ENCODE peak calls at places on chromosome X, in ten cellular contexts. R, X, K, B, O, T, M, I, N and D are unnamed samples.

GRCh38 chrX:39859991-39860861 is 237.5 kb downstream of the BCOR start:
- DNase-seq in R (peak), X (no peak), K (no peak), B (no peak), O (peak), T (no peak), M (no peak), I (peak), N (no peak), D (peak)

GRCh38 chrX:42533761-42534160 is 244.2 kb downstream of the PPP1R2C start:
- DNase-seq in R (no peak), X (no peak), K (no peak), B (no peak), O (no peak), T (no peak), M (no peak), I (no peak), N (no peak), D (no peak)

GRCh38 chrX:23773601-23774175 is 9.3 kb upstream of the SAT1 start:
- DNase-seq in R (no peak), X (no peak), K (no peak), B (no peak), O (no peak), T (no peak), M (no peak), I (no peak), N (no peak), D (no peak)

GRCh38 chrX:48835524-48836329 is at the start of gene PCSK1N:
- DNase-seq in R (peak), X (no peak), K (no peak), B (peak), O (no peak), T (no peak), M (no peak), I (no peak), N (no peak), D (peak)

GRCh38 chrX:51614353-51614752 is 4.4 kb downstream of the CENPVL3 start:
- DNase-seq in R (no peak), X (no peak), K (no peak), B (no peak), O (peak), T (no peak), M (no peak), I (peak), N (no peak), D (peak)

GRCh38 chrX:140767646-140768045 is 58.1 kb downstream of the LINC00632 start:
- DNase-seq in R (no peak), X (no peak), K (no peak), B (no peak), O (no peak), T (no peak), M (no peak), I (no peak), N (no peak), D (no peak)

GRCh38 chrX:1521459-1521956 is 15.5 kb downstream of the P2RY8 start:
- DNase-seq in R (no peak), X (no peak), K (no peak), B (no peak), O (no peak), T (peak), M (peak), I (no peak), N (no peak), D (no peak)

GRCh38 chrX:35728481-35728880 is 69.7 kb upstream of the MAGEB16 start:
- DNase-seq in R (no peak), X (no peak), K (no peak), B (no peak), O (no peak), T (no peak), M (no peak), I (no peak), N (no peak), D (no peak)

GRCh38 chrX:10892605-10893225 is 218.4 kb upstream of the HCCS start:
- DNase-seq in R (no peak), X (no peak), K (no peak), B (no peak), O (no peak), T (no peak), M (no peak), I (peak), N (no peak), D (no peak)

GRCh38 chrX:32483534-32484136 is 727.7 kb downstream of the DMD start:
- DNase-seq in R (no peak), X (no peak), K (no peak), B (no peak), O (peak), T (no peak), M (no peak), I (no peak), N (no peak), D (peak)

GRCh38 chrX:2500681-2501151 is at the start of the genes DHRSX and ZBED1:
- DNase-seq in R (peak), X (no peak), K (no peak), B (peak), O (peak), T (peak), M (no peak), I (no peak), N (peak), D (peak)

GRCh38 chrX:33908074-33908473 is 224.0 kb downstream of the FAM47A start:
- DNase-seq in R (no peak), X (no peak), K (no peak), B (no peak), O (no peak), T (no peak), M (no peak), I (no peak), N (no peak), D (no peak)

DNA sequence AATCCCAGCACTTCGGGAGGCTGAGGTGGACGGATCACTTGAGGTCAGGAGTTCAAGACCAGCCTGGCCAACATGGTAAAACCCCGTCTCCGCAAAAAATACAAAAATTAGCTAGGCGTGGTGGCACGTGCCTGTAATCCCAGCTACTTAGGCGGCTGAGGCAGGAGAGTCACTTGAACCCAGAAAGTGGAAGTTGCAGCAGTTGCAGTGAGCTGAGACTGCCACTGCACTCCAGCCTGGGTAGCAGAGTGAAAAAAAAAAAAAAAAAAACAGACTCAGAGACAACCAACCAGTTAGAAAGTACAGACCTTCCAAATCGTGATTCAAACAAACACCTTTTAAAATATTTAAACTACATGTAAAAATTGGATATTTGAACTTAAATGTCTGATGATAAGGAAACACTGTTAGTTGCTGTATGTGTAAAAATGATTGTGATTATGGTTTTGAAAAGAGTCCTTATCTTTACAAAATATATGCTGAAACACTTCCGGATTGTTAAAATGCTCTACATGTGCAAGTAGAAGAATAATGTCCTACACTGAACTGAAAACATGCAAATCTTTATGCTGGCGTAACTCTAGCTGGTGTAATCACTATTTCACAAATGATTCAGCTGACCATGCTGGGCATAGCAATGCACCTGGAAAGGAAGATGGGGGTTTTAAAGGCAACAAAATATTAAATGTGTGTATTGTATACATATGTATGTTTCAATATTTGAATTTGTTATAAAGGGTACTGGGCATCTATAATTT is 37.8 kb downstream of the SH3KBP1 start:
- DNase-seq in R (no peak), X (no peak), K (no peak), B (no peak), O (peak), T (no peak), M (no peak), I (peak), N (no peak), D (no peak)
- TF ChIP-seq CTCF in R (no peak), X (no peak), K (no peak), B (no peak), O (no peak), T (no peak), M (no peak), I (no peak), N (no peak), D (no peak)

DNA sequence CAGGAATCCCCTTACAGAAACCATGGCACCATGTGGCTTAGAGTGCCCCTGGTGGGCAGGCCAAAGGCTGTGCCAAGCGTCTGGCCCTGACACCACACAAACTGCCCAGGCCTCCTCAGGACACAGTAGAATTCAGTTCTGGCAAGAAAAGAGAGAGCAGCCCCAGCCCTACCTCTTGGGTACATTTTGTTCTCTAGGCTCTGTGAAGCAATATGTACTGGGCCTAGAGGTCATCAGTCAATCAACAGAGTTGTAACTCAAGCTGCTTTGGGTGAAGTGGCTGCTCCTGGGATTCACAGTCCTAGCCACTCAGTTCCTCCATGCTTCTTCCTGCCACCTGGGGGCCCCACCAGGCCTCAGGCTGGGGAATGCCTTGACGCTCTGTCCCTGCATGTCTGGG is 158.1 kb upstream of the MAMLD1 start:
- DNase-seq in R (no peak), X (no peak), K (no peak), B (no peak), O (peak), T (no peak), M (peak), I (no peak), N (no peak), D (no peak)
- TF ChIP-seq CTCF in R (no peak), X (no peak), K (no peak), B (no peak), O (no peak), T (peak), M (no peak), I (no peak), N (no peak), D (no peak)

GRCh38 chrX:16992411-16992810 is 46.0 kb downstream of the REPS2 start:
- DNase-seq in R (no peak), X (no peak), K (no peak), B (no peak), O (no peak), T (no peak), M (no peak), I (no peak), N (no peak), D (no peak)

GRCh38 chrX:16992902-16993301 is 46.4 kb downstream of the REPS2 start:
- DNase-seq in R (no peak), X (no peak), K (no peak), B (no peak), O (no peak), T (no peak), M (no peak), I (no peak), N (no peak), D (no peak)

GRCh38 chrX:16990839-16991238 is 44.4 kb downstream of the REPS2 start:
- DNase-seq in R (no peak), X (no peak), K (no peak), B (no peak), O (no peak), T (no peak), M (no peak), I (no peak), N (no peak), D (no peak)

GRCh38 chrX:16997313-16997712 is 50.9 kb downstream of the REPS2 start:
- DNase-seq in R (no peak), X (no peak), K (no peak), B (no peak), O (no peak), T (no peak), M (no peak), I (no peak), N (no peak), D (no peak)

DNA sequence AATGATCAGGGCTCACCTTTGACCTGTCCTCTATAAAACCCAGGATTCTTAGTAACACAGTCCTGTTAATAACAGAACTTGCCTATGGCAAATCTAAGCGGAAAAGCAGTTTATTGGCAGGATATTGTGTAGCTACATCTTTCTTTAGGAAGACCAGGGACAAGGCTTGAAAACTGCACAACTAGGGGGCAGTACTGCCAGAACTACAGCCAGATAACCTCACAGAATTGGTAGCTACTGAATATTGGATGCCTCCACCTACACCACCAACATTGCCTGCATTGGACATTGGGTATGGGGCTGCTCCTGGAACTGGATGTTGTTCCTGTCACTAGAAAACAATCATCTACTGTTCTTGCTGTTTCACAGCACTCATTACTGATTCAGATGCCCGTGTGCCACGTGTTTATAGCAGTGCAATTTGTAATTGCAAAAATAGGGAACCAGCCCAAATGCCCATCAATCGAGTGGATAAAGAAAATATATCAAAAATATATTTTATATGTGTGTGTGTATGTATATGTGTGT is 47.4 kb downstream of the REPS2 start:
- DNase-seq in R (no peak), X (no peak), K (no peak), B (no peak), O (no peak), T (no peak), M (no peak), I (no peak), N (no peak), D (no peak)
- TF ChIP-seq CTCF in R (no peak), X (peak), K (no peak), B (no peak), O (no peak), T (no peak), M (no peak), I (no peak), N (no peak), D (no peak)

GRCh38 chrX:72572248-72573157 is at the start of gene HDAC8:
- DNase-seq in R (peak), X (no peak), K (peak), B (peak), O (peak), T (peak), M (peak), I (peak), N (peak), D (peak)

GRCh38 chrX:72566448-72566847 is 6.2 kb downstream of the HDAC8 start:
- DNase-seq in R (no peak), X (no peak), K (no peak), B (no peak), O (no peak), T (no peak), M (no peak), I (no peak), N (no peak), D (no peak)

GRCh38 chrX:72568406-72569092 is 4.1 kb downstream of the HDAC8 start:
- DNase-seq in R (no peak), X (no peak), K (no peak), B (no peak), O (peak), T (no peak), M (no peak), I (peak), N (no peak), D (no peak)

GRCh38 chrX:72573158-72573511 is 492 bp upstream of the HDAC8 start:
- DNase-seq in R (no peak), X (no peak), K (no peak), B (no peak), O (no peak), T (no peak), M (no peak), I (no peak), N (no peak), D (no peak)

GRCh38 chrX:72569786-72570185 is 2.9 kb downstream of the HDAC8 start:
- DNase-seq in R (no peak), X (no peak), K (no peak), B (no peak), O (peak), T (no peak), M (no peak), I (peak), N (no peak), D (peak)
- TF ChIP-seq CTCF in R (no peak), X (no peak), K (no peak), B (no peak), O (peak), T (no peak), M (no peak), I (peak), N (no peak), D (no peak)

DNA sequence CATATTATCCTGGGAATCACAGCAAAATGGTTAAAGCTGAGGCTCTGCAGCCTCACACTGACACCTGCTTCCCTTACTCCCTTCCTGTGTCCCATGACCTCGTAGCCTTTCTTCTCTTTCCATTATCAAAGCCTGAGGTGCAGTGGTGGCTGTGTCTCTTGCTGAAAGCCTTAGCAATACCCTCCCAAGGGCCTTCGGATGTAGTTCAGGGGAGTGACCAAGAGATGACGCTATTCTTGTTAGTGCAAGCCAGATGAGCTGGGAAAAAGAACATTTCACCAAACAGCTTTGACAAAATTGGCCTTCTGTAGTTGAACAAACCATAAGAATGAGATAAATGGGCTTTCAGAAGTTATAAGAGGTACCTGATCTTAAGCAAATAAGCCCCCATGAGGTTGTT is 31.6 kb downstream of the SMIM10L2A start:
- DNase-seq in R (no peak), X (no peak), K (no peak), B (no peak), O (no peak), T (no peak), M (no peak), I (no peak), N (no peak), D (no peak)
- TF ChIP-seq CTCF in R (no peak), X (no peak), K (no peak), B (no peak), O (no peak), T (no peak), M (no peak), I (no peak), N (no peak), D (no peak)

DNA sequence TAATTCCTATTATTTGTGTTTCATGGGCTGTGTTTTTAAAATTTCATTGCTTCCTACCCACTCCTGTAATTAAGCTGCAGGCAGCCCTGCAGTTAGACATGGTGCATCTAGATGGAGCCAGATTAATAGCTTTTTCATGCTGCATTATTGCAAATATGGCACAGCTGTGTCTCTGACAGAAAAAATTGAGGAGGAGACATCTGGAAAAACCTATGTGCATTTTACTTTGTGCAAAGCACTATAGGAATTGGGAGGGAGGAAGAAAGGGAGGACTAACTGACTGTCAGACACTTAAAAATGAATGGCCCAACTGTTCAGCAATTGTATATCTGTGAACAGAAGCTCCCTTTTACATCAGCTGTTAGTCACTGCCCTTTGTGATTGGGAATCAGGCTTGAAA is 8.1 kb upstream of the RPGR start:
- DNase-seq in R (no peak), X (no peak), K (no peak), B (no peak), O (no peak), T (no peak), M (no peak), I (no peak), N (no peak), D (no peak)
- TF ChIP-seq CTCF in R (no peak), X (peak), K (peak), B (no peak), O (no peak), T (no peak), M (no peak), I (peak), N (no peak), D (no peak)

GRCh38 chrX:57915680-57916079 is 5.4 kb upstream of the ZXDA start:
- DNase-seq in R (no peak), X (no peak), K (no peak), B (peak), O (no peak), T (no peak), M (no peak), I (no peak), N (no peak), D (no peak)

GRCh38 chrX:57918750-57919436 is 8.6 kb upstream of the ZXDA start:
- DNase-seq in R (peak), X (no peak), K (peak), B (peak), O (peak), T (no peak), M (peak), I (peak), N (no peak), D (no peak)
- TF ChIP-seq CTCF in R (peak), X (no peak), K (peak), B (peak), O (peak), T (peak), M (peak), I (peak), N (peak), D (peak)

DNA sequence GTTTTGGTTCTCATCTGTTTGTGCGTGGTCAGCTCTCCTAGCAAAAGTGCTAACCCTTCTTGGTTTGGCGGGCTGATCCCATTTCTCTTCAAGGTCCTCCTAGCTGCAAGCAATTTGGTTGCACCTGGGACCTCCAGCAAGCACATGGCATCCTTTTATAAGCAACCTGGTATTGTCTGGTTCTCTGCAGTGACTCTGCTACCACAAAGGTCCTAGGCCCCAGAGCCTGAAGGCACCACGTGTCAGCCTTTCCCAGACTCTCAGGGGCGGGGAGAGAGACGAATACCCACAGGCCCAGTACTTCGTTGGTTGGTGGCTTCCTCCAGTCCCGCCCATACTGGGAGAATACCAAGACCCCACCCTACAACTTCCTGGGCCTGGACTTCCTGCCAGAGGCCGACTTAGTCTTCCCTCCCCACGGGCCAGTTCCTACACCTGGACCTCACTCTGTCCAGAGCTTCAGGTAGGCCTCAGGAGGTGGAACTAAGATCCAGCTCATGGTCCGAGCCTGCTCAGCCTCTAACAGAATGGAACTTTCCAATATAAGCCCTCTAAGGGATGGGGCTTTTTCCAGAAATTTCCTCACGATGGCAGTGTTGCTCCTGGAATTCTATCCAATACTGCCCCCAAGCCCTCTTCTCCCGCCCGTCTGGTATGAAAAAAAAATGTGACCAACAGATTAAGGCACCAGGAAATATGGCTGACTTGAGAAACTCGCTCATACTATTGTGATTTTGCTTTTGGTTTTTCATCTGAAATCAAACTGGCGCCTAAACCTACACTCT is 192.5 kb upstream of the STK26 start:
- DNase-seq in R (peak), X (no peak), K (peak), B (peak), O (peak), T (no peak), M (peak), I (peak), N (peak), D (peak)
- TF ChIP-seq CTCF in R (no peak), X (peak), K (peak), B (peak), O (no peak), T (peak), M (peak), I (peak), N (peak), D (no peak)